ENCODE peak calls at places on chromosomes 6 and 20, in ten cellular contexts. N is KG1; Y is left ventricle myocardium inferior; B is neural crest cell; H is kidney tubule cell; W is Daoy; X is HL-60; C is CD8-positive, alpha-beta memory T cell; Q is NCI-H2171; T is HCEC 1CT. D is an unnamed sample.

GRCh38 chr6:139944976-139945375 is 570.5 kb upstream of the CITED2 start:
- DNase-seq in N (no peak), Y (no peak), B (no peak), H (no peak), W (no peak), X (no peak), C (no peak), Q (no peak), T (no peak), D (no peak)

GRCh38 chr6:21305827-21306469 is 287.6 kb upstream of the SOX4 start:
- DNase-seq in N (no peak), Y (no peak), B (no peak), H (no peak), W (peak), X (peak), C (no peak), Q (no peak), T (peak), D (no peak)

GRCh38 chr6:4645713-4646356 is 130.4 kb upstream of the CDYL start:
- DNase-seq in N (no peak), Y (no peak), B (no peak), H (no peak), W (no peak), X (no peak), C (no peak), Q (no peak), T (no peak), D (no peak)

GRCh38 chr20:17796096-17796563 is 96.4 kb downstream of the BANF2 start:
- DNase-seq in N (no peak), Y (peak), B (no peak), H (no peak), W (no peak), X (peak), C (no peak), Q (no peak), T (peak), D (peak)

GRCh38 chr6:138115877-138116660 is 8.8 kb upstream of the PERP start:
- DNase-seq in N (peak), Y (no peak), B (no peak), H (peak), W (peak), X (peak), C (peak), Q (peak), T (peak), D (peak)

GRCh38 chr6:75673885-75674284 is 72.2 kb downstream of the SENP6 start:
- DNase-seq in N (no peak), Y (no peak), B (no peak), H (no peak), W (no peak), X (no peak), C (no peak), Q (no peak), T (no peak), D (no peak)

GRCh38 chr20:4435210-4435609 is 286.5 kb upstream of the PRND start:
- DNase-seq in N (no peak), Y (no peak), B (no peak), H (no peak), W (no peak), X (no peak), C (no peak), Q (no peak), T (peak), D (no peak)

GRCh38 chr20:21102252-21102609 is 3.9 kb downstream of the LINC00237 start:
- DNase-seq in N (no peak), Y (no peak), B (no peak), H (no peak), W (no peak), X (no peak), C (no peak), Q (no peak), T (no peak), D (peak)

GRCh38 chr6:91782789-91783188 is 1195.9 kb upstream of the MAP3K7 start:
- DNase-seq in N (no peak), Y (no peak), B (no peak), H (no peak), W (no peak), X (no peak), C (no peak), Q (no peak), T (no peak), D (no peak)

GRCh38 chr6:109804020-109804419 is 112.9 kb downstream of the FIG4 start:
- DNase-seq in N (no peak), Y (no peak), B (no peak), H (no peak), W (no peak), X (no peak), C (no peak), Q (no peak), T (peak), D (no peak)

GRCh38 chr6:42569102-42570028 is 5.5 kb downstream of the UBR2 start:
- DNase-seq in N (no peak), Y (no peak), B (no peak), H (peak), W (peak), X (peak), C (no peak), Q (no peak), T (peak), D (no peak)

GRCh38 chr6:163579111-163579879 is 164.8 kb downstream of the QKI start:
- DNase-seq in N (no peak), Y (peak), B (no peak), H (peak), W (peak), X (no peak), C (no peak), Q (no peak), T (no peak), D (no peak)

GRCh38 chr6:37172991-37173572 is 3.1 kb downstream of the PIM1 start:
- DNase-seq in N (no peak), Y (no peak), B (no peak), H (no peak), W (no peak), X (no peak), C (no peak), Q (no peak), T (no peak), D (no peak)

GRCh38 chr6:146028250-146028789 is 542 bp upstream of the GRM1 start:
- DNase-seq in N (peak), Y (peak), B (peak), H (peak), W (peak), X (peak), C (no peak), Q (no peak), T (peak), D (peak)

GRCh38 chr6:116461563-116462507 is 660 bp downstream of the CALHM6 start:
- DNase-seq in N (peak), Y (peak), B (peak), H (peak), W (peak), X (peak), C (peak), Q (no peak), T (no peak), D (peak)

GRCh38 chr20:36004045-36004444 is 35.7 kb downstream of the CNBD2 start:
- DNase-seq in N (no peak), Y (no peak), B (no peak), H (no peak), W (no peak), X (no peak), C (no peak), Q (no peak), T (peak), D (no peak)

GRCh38 chr20:36951198-36951976 is at the start of gene SAMHD1:
- DNase-seq in N (peak), Y (peak), B (peak), H (peak), W (peak), X (peak), C (peak), Q (peak), T (peak), D (peak)

GRCh38 chr20:22579711-22580697 is 4.4 kb downstream of the FOXA2 start:
- DNase-seq in N (no peak), Y (no peak), B (no peak), H (no peak), W (no peak), X (no peak), C (no peak), Q (no peak), T (no peak), D (peak)

GRCh38 chr20:19735446-19735845 is 22.6 kb upstream of the RIN2 start:
- DNase-seq in N (no peak), Y (peak), B (no peak), H (peak), W (peak), X (no peak), C (no peak), Q (peak), T (peak), D (no peak)

GRCh38 chr6:41878246-41878645 is 16.9 kb downstream of the USP49 start:
- DNase-seq in N (no peak), Y (no peak), B (no peak), H (peak), W (peak), X (no peak), C (no peak), Q (no peak), T (peak), D (no peak)